ENCODE peak calls at places on chromosomes 1 and 21, in five cellular contexts. S, G, N, A and H are unnamed samples.

GRCh38 chr21:40165212-40165611 is 298.0 kb downstream of the PCP4 start:
- DNase-seq in S (no peak), G (no peak), N (no peak), A (no peak), H (no peak)

GRCh38 chr1:244437108-244437507 is 14.6 kb downstream of the ADSS2 start:
- DNase-seq in S (no peak), G (no peak), N (no peak), A (no peak), H (no peak)

GRCh38 chr1:163366555-163366954 is 44.8 kb downstream of the NUF2 start:
- DNase-seq in S (no peak), G (no peak), N (no peak), A (no peak), H (no peak)

GRCh38 chr21:38660333-38661295 is 145.1 kb upstream of the ETS2 start:
- DNase-seq in S (no peak), G (no peak), N (no peak), A (no peak), H (no peak)

GRCh38 chr1:12324423-12324822 is 94.6 kb downstream of the VPS13D start:
- DNase-seq in S (no peak), G (no peak), N (no peak), A (no peak), H (no peak)

GRCh38 chr1:37102656-37103382 is 68.5 kb upstream of the GRIK3 start:
- DNase-seq in S (no peak), G (no peak), N (no peak), A (no peak), H (no peak)

GRCh38 chr1:227949954-227950734 is 2.4 kb upstream of the WNT9A start:
- DNase-seq in S (no peak), G (no peak), N (no peak), A (peak), H (no peak)

GRCh38 chr1:6490181-6491075 is 1.0 kb downstream of the PLEKHG5 start:
- DNase-seq in S (peak), G (no peak), N (peak), A (peak), H (peak)